ENCODE peak calls at places on chromosomes 3 and 15, in nine cellular contexts. E is NCI-H1105; W is heart right ventricle; N is effector memory CD8-positive, alpha-beta T cell; B is KG1; L is colonic mucosa; S is GOT3; R is posterior cingulate gyrus; Y is left ventricle myocardium inferior. P is an unnamed sample.
A peak's percentile ranks its signal among the peaks of the same experiment; 100 is the strongest.

GRCh38 chr3:72123908-72124441 is 339.0 kb upstream of the PROK2 start:
- DNase-seq in E (no peak), W (peak; percentile 62), N (no peak), B (no peak), L (no peak), S (peak; percentile 9), R (no peak), Y (peak; percentile 36), P (peak; percentile 82)

GRCh38 chr3:10551821-10552630 is 46.6 kb upstream of the ATP2B2 start:
- DNase-seq in E (no peak), W (no peak), N (peak; percentile 49), B (no peak), L (no peak), S (peak; percentile 62), R (peak; percentile 97), Y (no peak), P (no peak)

GRCh38 chr3:188230962-188231361 is 77.0 kb downstream of the LPP start:
- DNase-seq in E (no peak), W (peak; percentile 29), N (no peak), B (no peak), L (no peak), S (no peak), R (no peak), Y (no peak), P (peak; percentile 54)

GRCh38 chr3:173617490-173617889 is 219.9 kb downstream of the NLGN1 start:
- DNase-seq in E (peak; percentile 83), W (peak; percentile 69), N (no peak), B (no peak), L (no peak), S (no peak), R (peak; percentile 73), Y (peak; percentile 58), P (no peak)

GRCh38 chr15:74514039-74514438 is 27.0 kb upstream of the ARID3B start:
- DNase-seq in E (no peak), W (no peak), N (no peak), B (no peak), L (no peak), S (no peak), R (no peak), Y (no peak), P (no peak)

GRCh38 chr3:46049093-46049492 is 21.8 kb upstream of the XCR1 start:
- DNase-seq in E (no peak), W (no peak), N (no peak), B (no peak), L (no peak), S (no peak), R (no peak), Y (no peak), P (no peak)

GRCh38 chr3:74883690-74884089 is 269.2 kb upstream of the CNTN3 start:
- DNase-seq in E (no peak), W (no peak), N (no peak), B (no peak), L (no peak), S (no peak), R (no peak), Y (no peak), P (no peak)

GRCh38 chr3:133295199-133295901 is 104.5 kb upstream of the BFSP2 start:
- DNase-seq in E (no peak), W (no peak), N (no peak), B (no peak), L (no peak), S (no peak), R (no peak), Y (no peak), P (no peak)

GRCh38 chr3:129365779-129366178 is 62.7 kb downstream of the EFCAB12 start:
- DNase-seq in E (no peak), W (no peak), N (no peak), B (no peak), L (no peak), S (no peak), R (no peak), Y (no peak), P (no peak)

GRCh38 chr15:63458794-63459395 is 45.5 kb upstream of the USP3 start:
- DNase-seq in E (no peak), W (no peak), N (no peak), B (no peak), L (no peak), S (no peak), R (no peak), Y (no peak), P (no peak)

GRCh38 chr3:69976021-69976420 is 23.5 kb upstream of the SAMMSON start:
- DNase-seq in E (no peak), W (no peak), N (no peak), B (no peak), L (no peak), S (no peak), R (no peak), Y (no peak), P (no peak)

GRCh38 chr3:12780776-12781175 is 15.7 kb upstream of the CAND2 start:
- DNase-seq in E (no peak), W (no peak), N (no peak), B (no peak), L (no peak), S (no peak), R (no peak), Y (no peak), P (no peak)

GRCh38 chr15:75675579-75676404 is 28.1 kb downstream of the SNX33 start:
- DNase-seq in E (no peak), W (no peak), N (no peak), B (no peak), L (no peak), S (no peak), R (no peak), Y (no peak), P (no peak)

GRCh38 chr3:133021206-133021605 is 17.0 kb upstream of the TMEM108 start:
- DNase-seq in E (no peak), W (no peak), N (no peak), B (no peak), L (no peak), S (no peak), R (no peak), Y (no peak), P (no peak)

GRCh38 chr15:23690015-23690414 is 2.9 kb upstream of the NDN start:
- DNase-seq in E (no peak), W (no peak), N (no peak), B (no peak), L (no peak), S (no peak), R (no peak), Y (no peak), P (no peak)

GRCh38 chr3:157785071-157785826 is 282.0 kb upstream of the VEPH1 start:
- DNase-seq in E (no peak), W (no peak), N (no peak), B (no peak), L (no peak), S (peak; percentile 37), R (no peak), Y (no peak), P (no peak)

GRCh38 chr15:89177633-89178306 is 43.6 kb downstream of the RLBP1 start:
- DNase-seq in E (peak; percentile 17), W (peak; percentile 77), N (peak; percentile 58), B (peak; percentile 47), L (peak; percentile 55), S (no peak), R (peak; percentile 93), Y (peak; percentile 47), P (no peak)

GRCh38 chr3:123244128-123244527 is 42.4 kb downstream of the SEC22A start:
- DNase-seq in E (no peak), W (no peak), N (no peak), B (no peak), L (no peak), S (no peak), R (no peak), Y (no peak), P (no peak)

GRCh38 chr3:195003006-195003892 is 267.7 kb downstream of the XXYLT1 start:
- DNase-seq in E (no peak), W (peak; percentile 63), N (no peak), B (peak; percentile 44), L (peak; percentile 9), S (no peak), R (peak; percentile 81), Y (peak; percentile 84), P (no peak)

GRCh38 chr3:179016979-179017670 is 54.5 kb downstream of the ZMAT3 start:
- DNase-seq in E (no peak), W (no peak), N (no peak), B (no peak), L (no peak), S (no peak), R (no peak), Y (no peak), P (no peak)

GRCh38 chr3:13815088-13815683 is 64.7 kb downstream of the WNT7A start:
- DNase-seq in E (no peak), W (no peak), N (no peak), B (no peak), L (no peak), S (no peak), R (no peak), Y (no peak), P (no peak)

GRCh38 chr3:156782921-156783320 is 43.2 kb upstream of the LEKR1 start:
- DNase-seq in E (no peak), W (no peak), N (no peak), B (no peak), L (no peak), S (no peak), R (no peak), Y (no peak), P (no peak)

GRCh38 chr15:52912172-52912571 is 122.0 kb upstream of the ONECUT1 start:
- DNase-seq in E (no peak), W (no peak), N (no peak), B (no peak), L (no peak), S (no peak), R (no peak), Y (no peak), P (no peak)

GRCh38 chr3:58586776-58587192 is 9.6 kb upstream of the FAM107A start:
- DNase-seq in E (no peak), W (no peak), N (no peak), B (no peak), L (no peak), S (no peak), R (peak; percentile 83), Y (no peak), P (no peak)

GRCh38 chr3:101253429-101253828 is 66.9 kb downstream of the IMPG2 start:
- DNase-seq in E (peak; percentile 30), W (no peak), N (no peak), B (no peak), L (no peak), S (no peak), R (no peak), Y (no peak), P (no peak)

GRCh38 chr3:4841783-4842440 is 137.3 kb upstream of the BHLHE40 start:
- DNase-seq in E (no peak), W (no peak), N (no peak), B (no peak), L (no peak), S (no peak), R (no peak), Y (no peak), P (no peak)

GRCh38 chr15:95653361-95653805 is 677.1 kb upstream of the NR2F2 start:
- DNase-seq in E (no peak), W (no peak), N (no peak), B (no peak), L (no peak), S (no peak), R (no peak), Y (no peak), P (no peak)

GRCh38 chr3:71208273-71209095 is 375.0 kb downstream of the FOXP1 start:
- DNase-seq in E (peak; percentile 26), W (no peak), N (no peak), B (no peak), L (peak; percentile 38), S (no peak), R (no peak), Y (no peak), P (no peak)

GRCh38 chr3:13013994-13014754 is 59.1 kb downstream of the IQSEC1 start:
- DNase-seq in E (no peak), W (no peak), N (peak; percentile 54), B (no peak), L (no peak), S (no peak), R (peak; percentile 63), Y (no peak), P (no peak)

GRCh38 chr3:62246985-62247384 is 126.4 kb downstream of the FEZF2 start:
- DNase-seq in E (no peak), W (no peak), N (no peak), B (no peak), L (no peak), S (no peak), R (no peak), Y (no peak), P (no peak)

GRCh38 chr3:126983653-126984390 is 907 bp downstream of the PLXNA1 start:
- DNase-seq in E (peak; percentile 43), W (no peak), N (no peak), B (no peak), L (no peak), S (no peak), R (no peak), Y (no peak), P (no peak)